ENCODE peak calls at places on chromosomes 4 and X, in five cellular contexts. One of them, this sample, is unnamed.

GRCh38 chr4:116275006-116275405 is 810.4 kb downstream of the TRAM1L1 start:
- DNase-seq in MCF 10A: no peak
- DNase-seq in astrocyte of the cerebellum: no peak
- DNase-seq in astrocyte of the spinal cord: no peak
- DNase-seq in GM12864: no peak
- DNase-seq in this sample: no peak

GRCh38 chr4:168153596-168154440 is 61.5 kb downstream of the ANXA10 start:
- DNase-seq in MCF 10A: peak; percentile 71
- DNase-seq in astrocyte of the cerebellum: peak; percentile 58
- DNase-seq in astrocyte of the spinal cord: peak; percentile 92
- DNase-seq in GM12864: peak; percentile 8
- DNase-seq in this sample: peak; percentile 11

GRCh38 chr4:74516321-74516720 is 71.4 kb downstream of the AREG start:
- DNase-seq in MCF 10A: no peak
- DNase-seq in astrocyte of the cerebellum: no peak
- DNase-seq in astrocyte of the spinal cord: peak; percentile 36
- DNase-seq in GM12864: no peak
- DNase-seq in this sample: no peak

GRCh38 chr4:6953751-6954380 is 44.2 kb downstream of the TBC1D14 start:
- DNase-seq in MCF 10A: peak; percentile 90
- DNase-seq in astrocyte of the cerebellum: peak; percentile 11
- DNase-seq in astrocyte of the spinal cord: peak; percentile 72
- DNase-seq in GM12864: no peak
- DNase-seq in this sample: no peak

GRCh38 chr4:37924946-37925345 is 34.1 kb downstream of the TBC1D1 start:
- DNase-seq in MCF 10A: no peak
- DNase-seq in astrocyte of the cerebellum: no peak
- DNase-seq in astrocyte of the spinal cord: no peak
- DNase-seq in GM12864: no peak
- DNase-seq in this sample: no peak

GRCh38 chr4:78954048-78954666 is 14.9 kb upstream of the PAQR3 start:
- DNase-seq in MCF 10A: peak; percentile 45
- DNase-seq in astrocyte of the cerebellum: no peak
- DNase-seq in astrocyte of the spinal cord: peak; percentile 30
- DNase-seq in GM12864: no peak
- DNase-seq in this sample: no peak

GRCh38 chrX:118552501-118552900 is 56.9 kb downstream of the DOCK11 start:
- DNase-seq in MCF 10A: peak; percentile 82
- DNase-seq in astrocyte of the cerebellum: no peak
- DNase-seq in astrocyte of the spinal cord: peak; percentile 18
- DNase-seq in GM12864: no peak
- DNase-seq in this sample: no peak

GRCh38 chr4:86686741-86687140 is 92.6 kb downstream of the PTPN13 start:
- DNase-seq in MCF 10A: no peak
- DNase-seq in astrocyte of the cerebellum: no peak
- DNase-seq in astrocyte of the spinal cord: no peak
- DNase-seq in GM12864: no peak
- DNase-seq in this sample: no peak

GRCh38 chr4:26885912-26886274 is 25.3 kb downstream of the STIM2 start:
- DNase-seq in MCF 10A: no peak
- DNase-seq in astrocyte of the cerebellum: no peak
- DNase-seq in astrocyte of the spinal cord: no peak
- DNase-seq in GM12864: peak; percentile 79
- DNase-seq in this sample: peak; percentile 44

GRCh38 chr4:185435466-185435865 is 9.7 kb upstream of the UFSP2 start:
- DNase-seq in MCF 10A: no peak
- DNase-seq in astrocyte of the cerebellum: no peak
- DNase-seq in astrocyte of the spinal cord: no peak
- DNase-seq in GM12864: no peak
- DNase-seq in this sample: no peak

GRCh38 chr4:102318526-102318925 is 26.8 kb downstream of the SLC39A8 start:
- DNase-seq in MCF 10A: no peak
- DNase-seq in astrocyte of the cerebellum: no peak
- DNase-seq in astrocyte of the spinal cord: no peak
- DNase-seq in GM12864: no peak
- DNase-seq in this sample: no peak

GRCh38 chr4:3077796-3078195 is 3.3 kb downstream of the HTT start:
- DNase-seq in MCF 10A: no peak
- DNase-seq in astrocyte of the cerebellum: no peak
- DNase-seq in astrocyte of the spinal cord: no peak
- DNase-seq in GM12864: peak; percentile 81
- DNase-seq in this sample: peak; percentile 63

GRCh38 chr4:38078590-38079381 is 118.6 kb downstream of the PTTG2 start:
- DNase-seq in MCF 10A: peak; percentile 71
- DNase-seq in astrocyte of the cerebellum: peak; percentile 47
- DNase-seq in astrocyte of the spinal cord: peak; percentile 89
- DNase-seq in GM12864: no peak
- DNase-seq in this sample: no peak

GRCh38 chrX:11381464-11381863 is 88.3 kb downstream of the AMELX start:
- DNase-seq in MCF 10A: peak; percentile 78
- DNase-seq in astrocyte of the cerebellum: peak; percentile 49
- DNase-seq in astrocyte of the spinal cord: peak; percentile 58
- DNase-seq in GM12864: peak; percentile 19
- DNase-seq in this sample: peak; percentile 2

GRCh38 chr4:153223935-153224334 is 19.7 kb downstream of the TRIM2 start:
- DNase-seq in MCF 10A: peak; percentile 64
- DNase-seq in astrocyte of the cerebellum: no peak
- DNase-seq in astrocyte of the spinal cord: peak; percentile 41
- DNase-seq in GM12864: no peak
- DNase-seq in this sample: no peak

GRCh38 chr4:17846256-17846655 is 35.5 kb downstream of the NCAPG start:
- DNase-seq in MCF 10A: no peak
- DNase-seq in astrocyte of the cerebellum: no peak
- DNase-seq in astrocyte of the spinal cord: peak; percentile 20
- DNase-seq in GM12864: no peak
- DNase-seq in this sample: no peak

GRCh38 chr4:89303177-89303576 is 4.4 kb downstream of the GPRIN3 start:
- DNase-seq in MCF 10A: no peak
- DNase-seq in astrocyte of the cerebellum: no peak
- DNase-seq in astrocyte of the spinal cord: no peak
- DNase-seq in GM12864: no peak
- DNase-seq in this sample: no peak

GRCh38 chr4:141501395-141501794 is 135.0 kb upstream of the IL15 start:
- DNase-seq in MCF 10A: no peak
- DNase-seq in astrocyte of the cerebellum: no peak
- DNase-seq in astrocyte of the spinal cord: no peak
- DNase-seq in GM12864: no peak
- DNase-seq in this sample: no peak

GRCh38 chr4:110287130-110287529 is 88.7 kb upstream of the ELOVL6 start:
- DNase-seq in MCF 10A: peak; percentile 95
- DNase-seq in astrocyte of the cerebellum: peak; percentile 84
- DNase-seq in astrocyte of the spinal cord: peak; percentile 83
- DNase-seq in GM12864: peak; percentile 71
- DNase-seq in this sample: peak; percentile 69

GRCh38 chr4:185054876-185055275 is 36.6 kb downstream of the HELT start:
- DNase-seq in MCF 10A: no peak
- DNase-seq in astrocyte of the cerebellum: no peak
- DNase-seq in astrocyte of the spinal cord: no peak
- DNase-seq in GM12864: no peak
- DNase-seq in this sample: no peak

GRCh38 chrX:63918611-63919010 is 133.6 kb upstream of the ARHGEF9 start:
- DNase-seq in MCF 10A: peak; percentile 13
- DNase-seq in astrocyte of the cerebellum: no peak
- DNase-seq in astrocyte of the spinal cord: peak; percentile 3
- DNase-seq in GM12864: no peak
- DNase-seq in this sample: no peak

GRCh38 chr4:151114338-151114737 is 14.9 kb downstream of the RPS3A start:
- DNase-seq in MCF 10A: no peak
- DNase-seq in astrocyte of the cerebellum: no peak
- DNase-seq in astrocyte of the spinal cord: no peak
- DNase-seq in GM12864: no peak
- DNase-seq in this sample: no peak

GRCh38 chr4:119020158-119020557 is 115.5 kb upstream of the MYOZ2 start:
- DNase-seq in MCF 10A: no peak
- DNase-seq in astrocyte of the cerebellum: no peak
- DNase-seq in astrocyte of the spinal cord: no peak
- DNase-seq in GM12864: no peak
- DNase-seq in this sample: no peak

GRCh38 chr4:150224896-150225591 is 146.8 kb downstream of the DCLK2 start:
- DNase-seq in MCF 10A: peak; percentile 75
- DNase-seq in astrocyte of the cerebellum: peak; percentile 95
- DNase-seq in astrocyte of the spinal cord: peak; percentile 99
- DNase-seq in GM12864: no peak
- DNase-seq in this sample: no peak

GRCh38 chr4:67366341-67366861 is 178.9 kb downstream of the CENPC start:
- DNase-seq in MCF 10A: no peak
- DNase-seq in astrocyte of the cerebellum: no peak
- DNase-seq in astrocyte of the spinal cord: peak; percentile 17
- DNase-seq in GM12864: no peak
- DNase-seq in this sample: no peak

GRCh38 chr4:129146639-129147038 is 50.7 kb downstream of the C4orf33 start:
- DNase-seq in MCF 10A: no peak
- DNase-seq in astrocyte of the cerebellum: no peak
- DNase-seq in astrocyte of the spinal cord: no peak
- DNase-seq in GM12864: no peak
- DNase-seq in this sample: no peak

GRCh38 chr4:69858683-69859082 is 1.3 kb downstream of the SULT1E1 start:
- DNase-seq in MCF 10A: peak; percentile 81
- DNase-seq in astrocyte of the cerebellum: no peak
- DNase-seq in astrocyte of the spinal cord: peak; percentile 22
- DNase-seq in GM12864: no peak
- DNase-seq in this sample: no peak

DNA sequence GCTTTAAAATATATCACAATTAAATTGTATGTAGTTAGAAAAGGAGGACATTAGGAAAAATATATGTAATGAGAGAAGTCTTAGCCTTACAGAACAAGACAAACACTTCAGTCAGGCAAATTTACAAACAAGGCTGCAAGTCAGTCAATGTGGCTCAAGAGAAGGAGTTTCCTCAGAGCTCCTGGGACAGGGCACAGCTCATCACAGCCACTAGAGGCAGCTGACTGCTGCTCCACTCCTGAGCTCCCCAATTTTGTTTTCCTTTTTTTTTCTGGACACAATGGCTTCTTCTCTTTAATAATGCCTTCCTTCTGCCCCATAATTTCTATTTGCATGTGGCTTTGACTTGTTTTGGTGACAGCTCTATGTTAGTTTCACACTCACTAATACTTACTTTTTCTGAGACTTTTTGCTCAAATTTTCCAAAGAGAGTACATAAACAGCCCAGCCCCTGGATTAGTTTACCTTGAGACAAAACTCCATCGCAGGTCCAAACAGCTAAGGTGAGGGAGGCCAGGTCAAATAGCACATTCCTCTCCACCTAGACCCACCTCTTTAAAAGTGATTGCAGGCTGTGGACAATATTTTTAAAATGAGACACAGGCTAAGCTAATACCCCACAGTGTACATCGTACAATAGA is 850.4 kb upstream of the FRG1 start:
- DNase-seq in MCF 10A: peak; percentile 50
- DNase-seq in astrocyte of the cerebellum: no peak
- DNase-seq in astrocyte of the spinal cord: no peak
- DNase-seq in GM12864: no peak
- DNase-seq in this sample: no peak
- TF ChIP-seq CTCF in MCF 10A: peak; percentile 51
- TF ChIP-seq CTCF in astrocyte of the cerebellum: no peak
- TF ChIP-seq CTCF in astrocyte of the spinal cord: peak; percentile 38
- TF ChIP-seq CTCF in GM12864: no peak
- TF ChIP-seq CTCF in this sample: no peak

GRCh38 chr4:99221980-99222379 is 2.9 kb upstream of the ADH6 start:
- DNase-seq in MCF 10A: peak; percentile 6
- DNase-seq in astrocyte of the cerebellum: no peak
- DNase-seq in astrocyte of the spinal cord: no peak
- DNase-seq in GM12864: no peak
- DNase-seq in this sample: no peak

GRCh38 chr4:99219072-99219471 is at the start of gene ADH6:
- DNase-seq in MCF 10A: no peak
- DNase-seq in astrocyte of the cerebellum: no peak
- DNase-seq in astrocyte of the spinal cord: no peak
- DNase-seq in GM12864: no peak
- DNase-seq in this sample: no peak

GRCh38 chr4:99219479-99219878 is 433 bp upstream of the ADH6 start:
- DNase-seq in MCF 10A: no peak
- DNase-seq in astrocyte of the cerebellum: no peak
- DNase-seq in astrocyte of the spinal cord: no peak
- DNase-seq in GM12864: no peak
- DNase-seq in this sample: no peak
- TF ChIP-seq CTCF in MCF 10A: no peak
- TF ChIP-seq CTCF in astrocyte of the cerebellum: no peak
- TF ChIP-seq CTCF in astrocyte of the spinal cord: no peak
- TF ChIP-seq CTCF in GM12864: no peak
- TF ChIP-seq CTCF in this sample: no peak

GRCh38 chrX:148193759-148194158 is 212.6 kb downstream of the FMR1NB start:
- DNase-seq in MCF 10A: no peak
- DNase-seq in astrocyte of the cerebellum: no peak
- DNase-seq in astrocyte of the spinal cord: no peak
- DNase-seq in GM12864: no peak
- DNase-seq in this sample: no peak
- TF ChIP-seq CTCF in MCF 10A: no peak
- TF ChIP-seq CTCF in astrocyte of the cerebellum: no peak
- TF ChIP-seq CTCF in astrocyte of the spinal cord: no peak
- TF ChIP-seq CTCF in GM12864: no peak
- TF ChIP-seq CTCF in this sample: no peak

GRCh38 chr4:93710101-93710846 is 118.3 kb upstream of the ATOH1 start:
- DNase-seq in MCF 10A: peak; percentile 35
- DNase-seq in astrocyte of the cerebellum: no peak
- DNase-seq in astrocyte of the spinal cord: no peak
- DNase-seq in GM12864: peak; percentile 4
- DNase-seq in this sample: peak; percentile 12
- TF ChIP-seq CTCF in MCF 10A: peak; percentile 26
- TF ChIP-seq CTCF in astrocyte of the cerebellum: no peak
- TF ChIP-seq CTCF in astrocyte of the spinal cord: no peak
- TF ChIP-seq CTCF in GM12864: peak; percentile 60
- TF ChIP-seq CTCF in this sample: peak; percentile 35

DNA sequence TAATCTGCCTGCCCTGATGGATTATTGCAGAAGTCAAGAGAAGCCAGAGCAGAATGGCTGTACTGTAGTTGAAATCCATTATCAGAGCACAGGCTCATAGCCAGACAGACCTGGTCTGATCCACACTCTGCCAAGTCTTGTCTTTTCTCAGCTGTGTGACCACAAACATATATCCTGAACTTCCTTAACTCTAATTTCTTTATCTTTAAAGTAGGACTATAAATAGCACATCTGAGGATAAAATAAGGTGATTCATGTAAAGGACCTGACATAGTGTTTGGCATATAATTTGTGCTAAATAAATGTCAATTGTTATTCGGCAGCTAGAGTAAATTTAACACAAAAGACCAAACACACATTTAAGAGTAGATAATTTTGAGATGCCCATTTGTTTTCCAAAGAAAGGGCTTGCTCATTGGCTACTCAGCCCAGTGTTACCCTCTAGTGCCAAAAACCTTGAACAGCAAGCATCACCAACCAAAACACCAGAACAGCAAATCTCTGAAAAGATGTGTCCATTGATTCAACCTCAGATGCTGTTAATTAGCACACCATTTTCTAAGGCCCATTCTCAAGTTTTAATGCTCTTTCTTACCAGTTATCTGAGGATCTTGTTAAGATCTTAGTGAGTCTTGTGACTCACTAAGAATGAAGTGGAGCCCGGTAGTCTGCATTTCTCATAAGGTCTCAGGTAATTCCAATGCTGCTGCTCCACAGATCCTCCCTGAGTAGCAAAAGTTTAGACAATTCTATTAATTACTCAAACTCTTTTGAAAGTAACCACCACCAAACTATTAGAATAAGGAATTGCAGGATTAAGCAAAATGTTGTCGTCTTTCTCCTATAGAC is 108.8 kb downstream of the HHIP start:
- DNase-seq in MCF 10A: peak; percentile 35
- DNase-seq in astrocyte of the cerebellum: peak; percentile 28
- DNase-seq in astrocyte of the spinal cord: peak; percentile 77
- DNase-seq in GM12864: no peak
- DNase-seq in this sample: no peak
- TF ChIP-seq CTCF in MCF 10A: peak; percentile 66
- TF ChIP-seq CTCF in astrocyte of the cerebellum: peak; percentile 53
- TF ChIP-seq CTCF in astrocyte of the spinal cord: peak; percentile 69
- TF ChIP-seq CTCF in GM12864: peak; percentile 28
- TF ChIP-seq CTCF in this sample: no peak